ENCODE peak calls at places on chromosomes 2 and 18, in four cellular contexts. V is body of pancreas; C is right lobe of liver; I is CD8-positive, alpha-beta T cell. K is an unnamed sample.
A peak's percentile ranks its signal among the peaks of the same experiment; 100 is the strongest.

GRCh38 chr2:12348216-12348615 is 368.5 kb upstream of the TRIB2 start:
- DNase-seq in C (no peak), I (no peak), V (no peak), K (no peak)

GRCh38 chr18:46636040-46636630 is 20.9 kb downstream of the LOXHD1 start:
- DNase-seq in C (no peak), I (no peak), V (no peak), K (no peak)

GRCh38 chr2:236934656-236935055 is 151.0 kb upstream of the COPS8 start:
- DNase-seq in V (no peak), I (no peak), C (no peak), K (no peak)

GRCh38 chr2:20506281-20506685 is 59.4 kb downstream of the RHOB start:
- DNase-seq in V (no peak), I (no peak), C (no peak), K (no peak)

GRCh38 chr2:150997066-150997465 is 264.6 kb downstream of the RBM43 start:
- DNase-seq in I (no peak), V (no peak), C (no peak), K (no peak)

GRCh38 chr2:74290466-74291216 is 52.6 kb downstream of the SLC4A5 start:
- DNase-seq in V (no peak), C (no peak), I (peak; percentile 48), K (no peak)

GRCh38 chr2:15941970-15942710 is 1.8 kb downstream of the MYCN start:
- DNase-seq in V (no peak), I (no peak), C (peak; percentile 49), K (peak; percentile 45)

GRCh38 chr18:45910405-45911023 is 56.6 kb downstream of the EPG5 start:
- DNase-seq in C (peak; percentile 54), V (peak; percentile 43), I (peak; percentile 65), K (peak; percentile 51)

GRCh38 chr2:120418174-120418787 is 72.3 kb downstream of the INHBB start:
- DNase-seq in V (no peak), C (no peak), I (no peak), K (no peak)

GRCh38 chr2:128783193-128783671 is 464.6 kb upstream of the HS6ST1 start:
- DNase-seq in C (no peak), V (no peak), I (no peak), K (no peak)

GRCh38 chr2:69464575-69464974 is 27.3 kb upstream of the NFU1 start:
- DNase-seq in C (no peak), I (no peak), V (peak; percentile 32), K (no peak)

GRCh38 chr2:149556452-149556851 is 31.1 kb downstream of the MMADHC start:
- DNase-seq in V (no peak), I (no peak), C (no peak), K (no peak)

GRCh38 chr18:56276466-56276865 is 361.9 kb downstream of the TXNL1 start:
- DNase-seq in V (no peak), C (no peak), I (no peak), K (no peak)

GRCh38 chr18:3931013-3931315 is 481.0 kb downstream of the TGIF1 start:
- DNase-seq in I (no peak), V (no peak), C (no peak), K (no peak)

GRCh38 chr18:58132595-58133191 is 88.7 kb downstream of the NEDD4L start:
- DNase-seq in I (no peak), C (no peak), V (no peak), K (no peak)

GRCh38 chr2:3982160-3982559 is 278.8 kb downstream of the DCDC2C start:
- DNase-seq in I (no peak), C (no peak), V (no peak), K (no peak)

GRCh38 chr2:120818441-120818920 is 82.8 kb downstream of the GLI2 start:
- DNase-seq in I (no peak), C (no peak), V (peak; percentile 63), K (no peak)

GRCh38 chr2:120675460-120676130 is 60.1 kb upstream of the GLI2 start:
- DNase-seq in V (peak; percentile 68), C (peak; percentile 68), I (no peak), K (peak; percentile 83)

GRCh38 chr2:81658227-81658626 is 1353.7 kb upstream of the LRRTM1 start:
- DNase-seq in C (no peak), I (no peak), V (no peak), K (no peak)

GRCh38 chr18:50340078-50340477 is 34.8 kb upstream of the SKA1 start:
- DNase-seq in V (no peak), I (no peak), C (no peak), K (no peak)
- TF ChIP-seq CTCF in V (no peak), I (no peak), C (no peak), K (no peak)

GRCh38 chr2:155456222-155456621 is 757.7 kb downstream of the KCNJ3 start:
- DNase-seq in V (no peak), C (no peak), I (no peak), K (no peak)
- H3K4me3 ChIP-seq in V (no peak overlapping the region), C (no peak overlapping the region), I (no peak overlapping the region), K (no peak overlapping the region)

DNA sequence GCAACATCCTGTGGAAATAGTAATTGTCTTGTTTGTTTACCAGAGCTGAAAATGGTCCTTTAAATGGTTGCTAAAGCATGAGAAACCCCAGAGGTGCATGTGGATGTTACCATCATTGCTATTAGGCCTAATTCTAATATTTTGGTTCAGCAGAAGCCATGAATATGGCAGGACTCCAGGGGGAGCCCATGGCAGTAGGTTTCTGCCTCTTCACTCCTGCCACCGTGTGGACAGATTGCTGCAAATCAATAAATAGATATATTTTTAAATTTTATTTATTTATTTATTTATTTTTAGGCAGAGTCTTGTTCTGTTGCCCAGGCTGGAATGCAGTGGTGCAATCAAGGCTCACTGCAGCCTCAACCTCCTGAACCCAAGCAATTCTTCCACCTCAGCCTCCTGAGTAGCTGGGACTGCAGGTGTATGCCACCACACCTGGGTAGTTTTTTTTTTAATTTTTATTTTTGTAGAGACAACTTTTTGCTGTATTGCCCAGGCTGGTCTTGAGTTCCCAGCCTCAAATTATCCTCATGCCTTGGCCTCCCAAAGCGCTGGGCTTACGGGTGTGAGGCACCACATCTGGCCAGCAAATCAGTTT is 54.9 kb upstream of the CAPN13 start:
- DNase-seq in V (peak; percentile 82), I (peak; percentile 43), C (peak; percentile 65), K (peak; percentile 71)
- H3K4me1 ChIP-seq in V (no peaks in the 10 kb centered on the region), I (no peaks in the 10 kb centered on the region), C (no peaks in the 10 kb centered on the region), K (no peaks in the 10 kb centered on the region)

DNA sequence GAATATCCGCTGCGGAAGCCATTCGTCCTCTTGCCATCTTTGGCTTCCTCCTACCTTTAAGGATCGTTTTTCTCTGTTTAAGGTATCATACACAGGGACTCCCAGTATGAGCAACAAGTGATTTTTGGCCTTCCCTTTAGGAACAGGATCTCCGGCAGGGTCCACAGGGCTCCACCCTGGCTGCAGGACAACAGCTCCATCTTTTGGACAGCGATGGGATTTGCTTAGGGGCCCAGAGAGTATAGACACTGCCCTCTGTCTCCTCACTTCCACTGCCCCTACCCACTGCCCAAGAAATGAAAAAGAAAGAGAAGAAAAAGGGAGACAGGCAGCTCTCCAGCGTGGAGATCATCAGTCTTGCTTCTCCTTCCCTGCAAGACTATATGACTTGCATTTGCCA is 224.5 kb downstream of the UXS1 start:
- DNase-seq in C (no peak), I (no peak), V (no peak), K (peak; percentile 30)
- TF ChIP-seq CTCF in C (no peak), I (no peak), V (no peak), K (no peak)

GRCh38 chr2:204487447-204488229 is 57.6 kb upstream of the PARD3B start:
- DNase-seq in V (no peak), C (no peak), I (no peak), K (no peak)
- H3K4me3 ChIP-seq in V (no peak overlapping the region), C (no peak overlapping the region), I (no peak overlapping the region), K (no peak overlapping the region)

GRCh38 chr2:9613291-9613690 is 17.5 kb downstream of the YWHAQ start:
- DNase-seq in V (no peak), I (no peak), C (no peak), K (no peak)
- H3K4me1 ChIP-seq in V (peaks cover 53% of the 10 kb centered on the region), I (peaks cover 39% of the 10 kb centered on the region), C (no peaks in the 10 kb centered on the region), K (peaks cover 8% of the 10 kb centered on the region)

GRCh38 chr2:203846490-203847105 is 21.0 kb upstream of the CTLA4 start:
- DNase-seq in V (peak; percentile 80), C (no peak), I (no peak), K (no peak)

GRCh38 chr2:203835867-203836800 is 31.4 kb upstream of the CTLA4 start:
- DNase-seq in C (no peak), I (no peak), V (no peak), K (no peak)

GRCh38 chr2:203842373-203842772 is 25.2 kb upstream of the CTLA4 start:
- DNase-seq in C (no peak), V (no peak), I (no peak), K (no peak)

GRCh38 chr2:203840816-203841215 is 26.8 kb upstream of the CTLA4 start:
- DNase-seq in C (no peak), I (no peak), V (no peak), K (no peak)

GRCh38 chr2:203841654-203842053 is 25.9 kb upstream of the CTLA4 start:
- DNase-seq in C (no peak), I (no peak), V (no peak), K (no peak)
- TF ChIP-seq CTCF in C (no peak), I (no peak), V (no peak), K (no peak)

GRCh38 chr2:97719362-97720155 is 6.2 kb downstream of the ZAP70 start:
- DNase-seq in I (no peak), V (no peak), C (no peak), K (no peak)
- H3K4me3 ChIP-seq in I (peak overlapping the region; percentile 91), V (no peak overlapping the region), C (no peak overlapping the region), K (no peak overlapping the region)

K was measured in Caco-2.